ENCODE peak calls at places on chromosomes 2 and 18, in five cellular contexts. X is mucosa of descending colon, A is EL, W is GM04504, R is NCI-H69. I is an unnamed sample.

GRCh38 chr2:66698879-66699278 is 264.0 kb downstream of the MEIS1 start:
- DNase-seq in W (no peak), R (peak), A (no peak), X (no peak), I (no peak)

GRCh38 chr2:178202927-178203326 is 8.6 kb downstream of the OSBPL6 start:
- DNase-seq in A (no peak), W (no peak), R (no peak), X (no peak), I (no peak)

GRCh38 chr2:72778410-72778809 is 47.4 kb downstream of the EXOC6B start:
- DNase-seq in W (no peak), A (peak), R (no peak), X (no peak), I (no peak)

GRCh38 chr2:218476676-218477075 is 57.8 kb downstream of the VIL1 start:
- DNase-seq in W (peak), X (peak), R (no peak), A (no peak), I (no peak)

GRCh38 chr2:42895134-42895795 is 102.9 kb upstream of the HAAO start:
- DNase-seq in W (no peak), R (no peak), X (no peak), A (no peak), I (no peak)

GRCh38 chr18:31565345-31565744 is 26.3 kb upstream of the TTR start:
- DNase-seq in X (no peak), R (no peak), W (no peak), A (no peak), I (no peak)

GRCh38 chr18:12401881-12402280 is 5.8 kb upstream of the PRELID3A start:
- DNase-seq in X (no peak), R (peak), A (no peak), W (no peak), I (peak)

GRCh38 chr18:22975508-22975907 is 42.4 kb downstream of the RBBP8 start:
- DNase-seq in X (no peak), W (no peak), R (no peak), A (no peak), I (no peak)

GRCh38 chr2:100939445-100939844 is 62.6 kb upstream of the RPL31 start:
- DNase-seq in X (no peak), A (no peak), W (no peak), R (no peak), I (no peak)

GRCh38 chr2:187139469-187139868 is 290.5 kb upstream of the ZSWIM2 start:
- DNase-seq in W (no peak), A (no peak), X (no peak), R (no peak), I (no peak)

GRCh38 chr2:179201884-179202283 is 62.7 kb downstream of the SESTD1 start:
- DNase-seq in R (peak), W (no peak), X (no peak), A (no peak), I (no peak)

GRCh38 chr2:174606336-174606735 is 8.7 kb upstream of the WIPF1 start:
- DNase-seq in R (no peak), A (peak), X (no peak), W (peak), I (no peak)

GRCh38 chr2:180790891-180791290 is 189.5 kb upstream of the UBE2E3 start:
- DNase-seq in A (peak), R (no peak), X (no peak), W (no peak), I (no peak)

GRCh38 chr2:225177098-225177497 is 134.8 kb upstream of the DOCK10 start:
- DNase-seq in R (peak), X (no peak), W (peak), A (peak), I (no peak)

GRCh38 chr2:886072-887022 is 64.3 kb upstream of the SNTG2 start:
- DNase-seq in W (no peak), R (no peak), X (no peak), A (no peak), I (peak)

GRCh38 chr2:25250331-25251031 is 82.1 kb upstream of the POMC start:
- DNase-seq in A (peak), X (no peak), W (no peak), R (no peak), I (no peak)

GRCh38 chr18:46061796-46062195 is 10.3 kb downstream of the PSTPIP2 start:
- DNase-seq in R (no peak), W (no peak), X (no peak), A (no peak), I (no peak)

GRCh38 chr2:232889876-232890401 is 19.9 kb downstream of the SNORC start:
- DNase-seq in R (no peak), W (no peak), X (no peak), A (no peak), I (no peak)

GRCh38 chr2:15748736-15749323 is 157.2 kb downstream of the DDX1 start:
- DNase-seq in A (peak), X (peak), R (no peak), W (no peak), I (peak)

I was measured in colonic mucosa.